ENCODE peak calls at places on chromosomes 7 and 10, in seven cellular contexts. One of them, this sample, is unnamed.
A peak's percentile ranks its signal among the peaks of the same experiment; 100 is the strongest.

GRCh38 chr7:150904342-150904909 is 52.1 kb downstream of the AOC1 start:
- DNase-seq in IMR-90: no peak
- DNase-seq in prostate gland: no peak
- DNase-seq in A549: no peak
- DNase-seq in gastrocnemius medialis: no peak
- DNase-seq in tibial nerve: no peak
- DNase-seq in Peyer's patch: no peak
- DNase-seq in this sample: no peak

GRCh38 chr7:30864146-30864545 is 47.5 kb upstream of the AQP1 start:
- DNase-seq in IMR-90: no peak
- DNase-seq in prostate gland: no peak
- DNase-seq in A549: no peak
- DNase-seq in gastrocnemius medialis: no peak
- DNase-seq in tibial nerve: no peak
- DNase-seq in Peyer's patch: no peak
- DNase-seq in this sample: no peak

GRCh38 chr10:43885842-43886241 is 237.2 kb upstream of the ZNF32 start:
- DNase-seq in IMR-90: no peak
- DNase-seq in prostate gland: no peak
- DNase-seq in A549: no peak
- DNase-seq in gastrocnemius medialis: no peak
- DNase-seq in tibial nerve: no peak
- DNase-seq in Peyer's patch: no peak
- DNase-seq in this sample: peak; percentile 55

GRCh38 chr10:71756441-71757191 is 16.7 kb downstream of the VSIR start:
- DNase-seq in IMR-90: no peak
- DNase-seq in prostate gland: no peak
- DNase-seq in A549: no peak
- DNase-seq in gastrocnemius medialis: no peak
- DNase-seq in tibial nerve: no peak
- DNase-seq in Peyer's patch: no peak
- DNase-seq in this sample: no peak

GRCh38 chr7:134755422-134756022 is 23.9 kb upstream of the CALD1 start:
- DNase-seq in IMR-90: no peak
- DNase-seq in prostate gland: no peak
- DNase-seq in A549: peak; percentile 14
- DNase-seq in gastrocnemius medialis: no peak
- DNase-seq in tibial nerve: no peak
- DNase-seq in Peyer's patch: no peak
- DNase-seq in this sample: no peak

GRCh38 chr7:105438847-105439173 is 50.1 kb upstream of the SRPK2 start:
- DNase-seq in IMR-90: no peak
- DNase-seq in prostate gland: no peak
- DNase-seq in A549: no peak
- DNase-seq in gastrocnemius medialis: no peak
- DNase-seq in tibial nerve: no peak
- DNase-seq in Peyer's patch: no peak
- DNase-seq in this sample: no peak

GRCh38 chr7:23247602-23248335 is 1.2 kb downstream of the GPNMB start:
- DNase-seq in IMR-90: no peak
- DNase-seq in prostate gland: no peak
- DNase-seq in A549: no peak
- DNase-seq in gastrocnemius medialis: peak; percentile 11
- DNase-seq in tibial nerve: peak; percentile 21
- DNase-seq in Peyer's patch: no peak
- DNase-seq in this sample: no peak

GRCh38 chr10:82887488-82887887 is 1012.5 kb downstream of the NRG3 start:
- DNase-seq in IMR-90: no peak
- DNase-seq in prostate gland: no peak
- DNase-seq in A549: no peak
- DNase-seq in gastrocnemius medialis: no peak
- DNase-seq in tibial nerve: no peak
- DNase-seq in Peyer's patch: no peak
- DNase-seq in this sample: no peak

GRCh38 chr7:74033372-74034311 is 5.7 kb downstream of the ELN start:
- DNase-seq in IMR-90: no peak
- DNase-seq in prostate gland: no peak
- DNase-seq in A549: no peak
- DNase-seq in gastrocnemius medialis: no peak
- DNase-seq in tibial nerve: peak; percentile 58
- DNase-seq in Peyer's patch: peak; percentile 59
- DNase-seq in this sample: peak; percentile 92

GRCh38 chr10:30059209-30060107 is at the start of gene JCAD:
- DNase-seq in IMR-90: no peak
- DNase-seq in prostate gland: peak; percentile 68
- DNase-seq in A549: peak; percentile 32
- DNase-seq in gastrocnemius medialis: peak; percentile 38
- DNase-seq in tibial nerve: peak; percentile 68
- DNase-seq in Peyer's patch: peak; percentile 79
- DNase-seq in this sample: peak; percentile 75
- TF ChIP-seq POLR2A in IMR-90: no peak
- TF ChIP-seq POLR2A in prostate gland: peak; percentile 13
- TF ChIP-seq POLR2A in A549: peak; percentile 63
- TF ChIP-seq POLR2A in gastrocnemius medialis: peak; percentile 76
- TF ChIP-seq POLR2A in tibial nerve: no peak
- TF ChIP-seq POLR2A in Peyer's patch: no peak
- TF ChIP-seq POLR2A in this sample: peak; percentile 10

DNA sequence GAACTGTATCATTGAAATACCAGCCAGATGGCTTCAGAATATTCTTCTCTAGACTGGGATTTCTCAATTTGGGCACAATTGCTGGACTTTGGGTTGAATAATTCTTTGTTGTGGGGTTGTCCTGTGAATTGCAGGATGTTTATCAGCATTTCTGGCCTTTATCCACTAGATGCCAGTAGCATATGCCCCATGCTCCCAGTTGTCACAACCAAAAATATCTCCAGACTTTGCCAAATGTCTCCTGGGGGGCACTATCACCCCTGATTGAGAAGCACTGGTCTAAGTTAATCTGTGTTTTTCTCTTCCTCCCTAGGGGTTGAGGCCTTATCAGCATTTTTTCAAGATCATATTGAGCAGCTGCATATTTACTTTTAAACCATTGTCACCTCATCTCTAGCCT is 204.9 kb upstream of the SP8 start:
- DNase-seq in IMR-90: no peak
- DNase-seq in prostate gland: no peak
- DNase-seq in A549: no peak
- DNase-seq in gastrocnemius medialis: no peak
- DNase-seq in tibial nerve: no peak
- DNase-seq in Peyer's patch: no peak
- DNase-seq in this sample: no peak
- TF ChIP-seq CTCF in IMR-90: no peak
- TF ChIP-seq CTCF in prostate gland: no peak
- TF ChIP-seq CTCF in A549: no peak
- TF ChIP-seq CTCF in gastrocnemius medialis: no peak
- TF ChIP-seq CTCF in tibial nerve: no peak
- TF ChIP-seq CTCF in Peyer's patch: peak; percentile 18
- TF ChIP-seq CTCF in this sample: no peak

DNA sequence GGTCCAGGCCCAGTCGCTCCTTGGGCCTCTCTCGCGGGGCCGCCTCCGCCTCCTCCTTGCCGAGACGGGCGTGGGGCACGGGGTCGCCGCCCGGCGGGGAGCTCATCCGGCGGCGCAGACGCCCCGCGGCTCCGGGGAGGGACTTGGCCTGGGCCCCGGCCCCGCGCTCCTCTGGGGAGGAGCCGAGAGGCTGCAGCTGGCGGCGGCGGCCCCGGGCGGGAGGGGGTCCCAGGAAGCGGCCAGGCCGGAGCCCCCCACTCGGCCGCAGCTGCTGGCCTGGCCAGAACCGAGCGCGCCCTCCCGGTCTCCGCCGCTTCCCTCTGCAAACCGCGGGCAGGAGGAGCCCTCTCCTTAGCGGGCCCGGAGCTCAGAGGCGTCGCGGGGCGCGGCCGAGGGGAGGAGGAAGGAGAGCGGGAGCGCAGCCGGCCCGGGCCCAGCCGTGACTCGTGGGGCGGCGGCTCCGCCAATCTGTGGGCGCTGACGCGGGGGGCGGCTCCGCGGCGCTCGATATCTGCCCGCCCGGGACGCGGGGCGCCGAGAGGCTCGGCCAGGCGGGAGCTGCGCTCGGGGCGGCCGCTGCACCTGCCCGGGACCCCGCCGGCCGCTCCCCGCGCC is at the start of gene FAM20C:
- DNase-seq in IMR-90: peak; percentile 79
- DNase-seq in prostate gland: peak; percentile 82
- DNase-seq in A549: peak; percentile 80
- DNase-seq in gastrocnemius medialis: peak; percentile 80
- DNase-seq in tibial nerve: peak; percentile 79
- DNase-seq in Peyer's patch: peak; percentile 87
- DNase-seq in this sample: peak; percentile 84
- TF ChIP-seq POLR2A in IMR-90: peak; percentile 74
- TF ChIP-seq POLR2A in prostate gland: peak; percentile 77
- TF ChIP-seq POLR2A in A549: peak; percentile 80
- TF ChIP-seq POLR2A in gastrocnemius medialis: peak; percentile 96
- TF ChIP-seq POLR2A in tibial nerve: peak; percentile 72
- TF ChIP-seq POLR2A in Peyer's patch: peak; percentile 79
- TF ChIP-seq POLR2A in this sample: peak; percentile 71

GRCh38 chr10:130720235-130720634 is 584.0 kb downstream of the GLRX3 start:
- DNase-seq in IMR-90: no peak
- DNase-seq in prostate gland: no peak
- DNase-seq in A549: no peak
- DNase-seq in gastrocnemius medialis: no peak
- DNase-seq in tibial nerve: no peak
- DNase-seq in Peyer's patch: no peak
- DNase-seq in this sample: no peak

GRCh38 chr10:130715686-130716670 is 579.8 kb downstream of the GLRX3 start:
- DNase-seq in IMR-90: no peak
- DNase-seq in prostate gland: no peak
- DNase-seq in A549: no peak
- DNase-seq in gastrocnemius medialis: no peak
- DNase-seq in tibial nerve: no peak
- DNase-seq in Peyer's patch: no peak
- DNase-seq in this sample: no peak

GRCh38 chr10:130719447-130719752 is 583.2 kb downstream of the GLRX3 start:
- DNase-seq in IMR-90: no peak
- DNase-seq in prostate gland: no peak
- DNase-seq in A549: no peak
- DNase-seq in gastrocnemius medialis: no peak
- DNase-seq in tibial nerve: no peak
- DNase-seq in Peyer's patch: no peak
- DNase-seq in this sample: no peak

GRCh38 chr10:130714700-130715467 is 578.7 kb downstream of the GLRX3 start:
- DNase-seq in IMR-90: no peak
- DNase-seq in prostate gland: no peak
- DNase-seq in A549: no peak
- DNase-seq in gastrocnemius medialis: no peak
- DNase-seq in tibial nerve: no peak
- DNase-seq in Peyer's patch: no peak
- DNase-seq in this sample: no peak

GRCh38 chr10:130717088-130717487 is 580.9 kb downstream of the GLRX3 start:
- DNase-seq in IMR-90: no peak
- DNase-seq in prostate gland: no peak
- DNase-seq in A549: no peak
- DNase-seq in gastrocnemius medialis: no peak
- DNase-seq in tibial nerve: no peak
- DNase-seq in Peyer's patch: no peak
- DNase-seq in this sample: no peak
- TF ChIP-seq CTCF in IMR-90: no peak
- TF ChIP-seq CTCF in prostate gland: no peak
- TF ChIP-seq CTCF in A549: no peak
- TF ChIP-seq CTCF in gastrocnemius medialis: no peak
- TF ChIP-seq CTCF in tibial nerve: no peak
- TF ChIP-seq CTCF in Peyer's patch: no peak
- TF ChIP-seq CTCF in this sample: no peak

GRCh38 chr7:116211913-116212596 is 1.7 kb downstream of the TES start:
- DNase-seq in IMR-90: peak; percentile 31
- DNase-seq in prostate gland: no peak
- DNase-seq in A549: no peak
- DNase-seq in gastrocnemius medialis: no peak
- DNase-seq in tibial nerve: no peak
- DNase-seq in Peyer's patch: no peak
- DNase-seq in this sample: no peak

GRCh38 chr7:116210345-116211005 is at the start of gene TES:
- DNase-seq in IMR-90: peak; percentile 57
- DNase-seq in prostate gland: peak; percentile 71
- DNase-seq in A549: peak; percentile 83
- DNase-seq in gastrocnemius medialis: no peak
- DNase-seq in tibial nerve: no peak
- DNase-seq in Peyer's patch: peak; percentile 89
- DNase-seq in this sample: peak; percentile 85

GRCh38 chr7:116209561-116210070 is 723 bp upstream of the TES start:
- DNase-seq in IMR-90: peak; percentile 22
- DNase-seq in prostate gland: no peak
- DNase-seq in A549: no peak
- DNase-seq in gastrocnemius medialis: no peak
- DNase-seq in tibial nerve: no peak
- DNase-seq in Peyer's patch: no peak
- DNase-seq in this sample: no peak

GRCh38 chr7:116212859-116213258 is 2.5 kb downstream of the TES start:
- DNase-seq in IMR-90: no peak
- DNase-seq in prostate gland: no peak
- DNase-seq in A549: no peak
- DNase-seq in gastrocnemius medialis: no peak
- DNase-seq in tibial nerve: no peak
- DNase-seq in Peyer's patch: no peak
- DNase-seq in this sample: no peak

DNA sequence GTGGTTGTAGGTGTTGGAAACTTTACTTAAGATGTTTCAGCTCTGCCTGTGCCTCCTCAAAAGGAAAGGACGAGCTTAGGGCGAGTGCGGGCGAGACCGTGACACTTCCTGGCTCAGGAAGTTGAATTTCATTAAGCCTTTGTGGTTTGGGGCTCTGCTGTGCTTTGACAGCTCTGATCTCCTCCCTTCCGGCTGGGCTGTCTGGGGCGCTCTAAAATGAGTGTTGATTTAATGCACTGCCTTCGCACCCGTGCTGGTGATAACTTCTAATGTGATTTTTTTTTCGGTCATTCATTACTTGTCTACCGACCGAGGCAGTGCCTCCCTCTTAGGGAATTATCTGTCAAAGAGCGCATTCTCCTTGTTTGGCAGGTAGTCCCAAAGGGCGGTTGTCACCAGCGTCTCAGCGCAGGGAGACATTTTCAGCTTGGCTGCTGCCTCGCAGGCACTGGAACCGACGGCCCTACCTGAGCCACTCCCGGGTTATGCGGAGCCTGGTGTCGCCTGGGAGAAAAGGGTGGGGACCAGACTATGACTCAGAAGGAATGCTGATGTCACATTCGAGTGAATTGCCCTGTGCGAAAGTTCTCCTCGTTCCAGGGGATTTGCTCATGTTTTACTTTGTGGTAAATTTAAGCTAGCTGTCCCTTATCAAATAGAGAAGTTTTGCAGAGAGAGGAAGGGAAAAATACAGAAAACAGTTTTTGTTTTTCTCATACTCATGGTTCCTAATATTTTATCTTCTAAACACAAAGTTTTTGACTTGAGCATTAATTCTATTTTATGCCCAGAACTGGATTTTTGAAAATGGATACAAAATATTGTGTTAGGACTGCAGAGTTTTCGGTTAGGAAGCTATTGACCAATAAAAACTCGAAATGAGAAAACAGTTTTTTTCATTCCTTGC is 920 bp downstream of the TES start:
- DNase-seq in IMR-90: peak; percentile 91
- DNase-seq in prostate gland: peak; percentile 86
- DNase-seq in A549: peak; percentile 92
- DNase-seq in gastrocnemius medialis: peak; percentile 62
- DNase-seq in tibial nerve: peak; percentile 33
- DNase-seq in Peyer's patch: peak; percentile 93
- DNase-seq in this sample: peak; percentile 92
- TF ChIP-seq POLR2A in IMR-90: peak; percentile 94
- TF ChIP-seq POLR2A in prostate gland: peak; percentile 96
- TF ChIP-seq POLR2A in A549: peak; percentile 36
- TF ChIP-seq POLR2A in gastrocnemius medialis: peak; percentile 79
- TF ChIP-seq POLR2A in tibial nerve: peak; percentile 52
- TF ChIP-seq POLR2A in Peyer's patch: peak; percentile 99
- TF ChIP-seq POLR2A in this sample: peak; percentile 98

This sample was measured in body of pancreas.